ENCODE peak calls at places on chromosomes 6 and 20, in four cellular contexts. Y, S, R and L are unnamed samples.

GRCh38 chr6:81859884-81860283 is 107.4 kb upstream of the TENT5A start:
- DNase-seq in Y (no peak), S (no peak), R (no peak), L (no peak)

GRCh38 chr20:23165964-23166363 is 79.8 kb upstream of the CD93 start:
- DNase-seq in Y (no peak), S (no peak), R (no peak), L (no peak)

GRCh38 chr6:108798672-108799355 is 49.4 kb upstream of the ARMC2 start:
- DNase-seq in Y (no peak), S (no peak), R (no peak), L (no peak)

GRCh38 chr6:29845405-29846006 is 17.9 kb downstream of the HLA-G start:
- DNase-seq in Y (no peak), S (peak; percentile 45), R (no peak), L (no peak)

GRCh38 chr6:138989098-138989983 is 1.3 kb upstream of the REPS1 start:
- DNase-seq in Y (no peak), S (peak; percentile 54), R (no peak), L (no peak)

GRCh38 chr6:106477790-106478189 is 117.3 kb downstream of the CRYBG1 start:
- DNase-seq in Y (no peak), S (no peak), R (no peak), L (no peak)

GRCh38 chr6:35449287-35449881 is 2.8 kb upstream of the FANCE start:
- DNase-seq in Y (no peak), S (peak; percentile 80), R (peak; percentile 77), L (peak; percentile 78)

GRCh38 chr6:24902782-24903181 is 33.0 kb downstream of the RIPOR2 start:
- DNase-seq in Y (no peak), S (no peak), R (no peak), L (no peak)

GRCh38 chr20:48803522-48804053 is 24.2 kb downstream of the PREX1 start:
- DNase-seq in Y (no peak), S (no peak), R (no peak), L (no peak)

GRCh38 chr20:38109657-38110524 is 55.2 kb downstream of the TGM2 start:
- DNase-seq in Y (no peak), S (peak; percentile 99), R (no peak), L (peak; percentile 27)

GRCh38 chr20:12975833-12976608 is 32.8 kb upstream of the SPTLC3 start:
- DNase-seq in Y (no peak), S (no peak), R (no peak), L (no peak)

GRCh38 chr6:47306887-47307286 is 2.8 kb downstream of the TNFRSF21 start:
- DNase-seq in Y (no peak), S (no peak), R (no peak), L (no peak)

GRCh38 chr20:32752458-32753250 is 9.4 kb upstream of the COMMD7 start:
- DNase-seq in Y (no peak), S (no peak), R (peak; percentile 85), L (no peak)

GRCh38 chr6:105492706-105493673 is 90.1 kb upstream of the PREP start:
- DNase-seq in Y (no peak), S (no peak), R (no peak), L (no peak)

GRCh38 chr20:10670521-10671220 is 3.1 kb downstream of the JAG1 start:
- DNase-seq in Y (no peak), S (peak; percentile 47), R (no peak), L (no peak)

GRCh38 chr20:38147166-38147565 is 17.9 kb downstream of the TGM2 start:
- DNase-seq in Y (no peak), S (no peak), R (no peak), L (no peak)

DNA sequence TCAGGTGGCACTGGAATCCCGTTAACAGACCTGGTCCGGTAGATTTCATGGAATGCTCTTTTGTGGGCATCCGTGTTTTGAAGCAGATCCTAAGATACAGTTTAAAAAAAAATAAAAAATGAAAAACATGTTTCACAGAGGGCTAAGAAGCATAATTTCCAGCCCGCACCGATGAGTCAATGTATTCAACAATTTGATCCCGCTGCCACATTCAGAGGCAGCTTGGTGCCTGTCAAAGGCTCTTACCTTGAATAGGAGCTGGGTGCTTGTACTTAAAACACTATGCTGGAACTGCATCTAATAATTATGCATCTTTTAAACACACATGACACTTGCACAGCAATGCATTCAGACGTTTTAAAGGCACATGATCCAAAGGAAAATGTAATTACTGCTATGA is 164.8 kb downstream of the SYNE1 start:
- DNase-seq in Y (no peak), S (no peak), R (no peak), L (no peak)
- TF ChIP-seq ELF4 in Y (no peak), S (no peak), R (no peak), L (no peak)

DNA sequence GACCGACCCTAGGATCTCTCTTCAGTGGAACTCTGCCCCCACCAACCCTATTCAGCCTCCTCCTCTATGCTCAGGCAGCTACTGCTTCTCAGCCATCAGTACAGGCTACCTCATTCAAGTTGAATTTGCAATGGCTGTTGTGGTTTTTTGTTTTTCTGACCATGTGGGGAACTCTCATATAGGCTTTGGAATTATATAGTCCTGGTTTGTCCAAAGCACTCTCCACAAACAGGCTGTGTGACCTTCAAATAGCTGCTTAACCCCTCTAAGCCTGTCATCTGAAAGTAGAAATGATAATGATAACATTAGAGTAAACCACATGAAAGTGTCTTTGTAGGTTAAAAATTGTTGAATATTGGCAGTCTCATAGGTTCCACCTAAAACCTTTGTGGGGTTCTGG is 80.3 kb downstream of the UNC5CL start:
- DNase-seq in Y (no peak), S (peak; percentile 80), R (no peak), L (no peak)
- TF ChIP-seq ELF4 in Y (no peak), S (no peak), R (no peak), L (no peak)

DNA sequence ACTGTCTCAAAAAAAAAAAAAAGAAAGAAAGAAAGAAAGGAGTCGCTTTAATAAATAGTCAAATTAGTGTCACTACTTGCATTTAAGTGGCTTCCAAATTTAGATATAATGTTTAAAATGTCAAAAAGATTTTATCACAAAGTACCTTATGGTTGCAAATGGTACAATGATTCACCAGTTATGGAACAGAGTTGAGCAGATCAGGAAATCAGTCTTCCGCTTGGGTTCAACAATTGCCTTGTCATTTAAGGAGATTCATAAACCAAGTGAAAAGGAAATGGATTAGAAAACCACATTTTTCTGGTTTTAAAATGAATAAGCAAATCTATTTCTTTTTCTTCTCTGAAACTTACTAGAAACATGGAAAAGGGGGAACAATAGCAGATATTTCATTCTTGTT is 94.8 kb upstream of the PTPRT start:
- DNase-seq in Y (no peak), S (no peak), R (no peak), L (no peak)
- TF ChIP-seq ELF4 in Y (no peak), S (no peak), R (no peak), L (no peak)

GRCh38 chr6:170207586-170207985 is 83.3 kb downstream of the DLL1 start:
- DNase-seq in Y (no peak), S (no peak), R (no peak), L (no peak)

GRCh38 chr6:170206317-170206621 is 84.6 kb downstream of the DLL1 start:
- DNase-seq in Y (no peak), S (no peak), R (no peak), L (no peak)

GRCh38 chr6:170206931-170207431 is 83.9 kb downstream of the DLL1 start:
- DNase-seq in Y (no peak), S (no peak), R (no peak), L (no peak)

GRCh38 chr6:170205126-170205525 is 85.8 kb downstream of the DLL1 start:
- DNase-seq in Y (no peak), S (no peak), R (no peak), L (no peak)

GRCh38 chr6:170205534-170206316 is 85.2 kb downstream of the DLL1 start:
- DNase-seq in Y (no peak), S (no peak), R (no peak), L (no peak)
- TF ChIP-seq ELF4 in Y (no peak), S (no peak), R (no peak), L (no peak)